ENCODE peak calls at places on chromosomes 13 and 19, in eight cellular contexts. L is GM13976; V is activated CD8-positive, alpha-beta T cell treated with anti-CD3 and anti-CD28 coated beads, Interleukin-2, amount 10 ng/mL, durations not matched to agents 7 days and 5 days; I is stimulated activated CD4-positive, alpha-beta T cell treated with anti-CD3 and anti-CD28 coated beads, TNF-alpha, amount 100 ng/mL, for 1 hour; S is nucleus accumbens; W is A172; G is fibroblast of villous mesenchyme; N is GOT3. E is an unnamed sample.

GRCh38 chr19:51127755-51128154 is 3.0 kb downstream of the SIGLEC9 start:
- DNase-seq in G (peak; percentile 65), I (no peak), N (no peak), V (no peak), S (no peak), L (no peak), W (peak; percentile 45), E (no peak)

GRCh38 chr19:38918526-38918925 is 6.5 kb upstream of the CCER2 start:
- DNase-seq in S (no peak), G (no peak), V (no peak), I (no peak), L (no peak), N (no peak), W (no peak), E (no peak)

GRCh38 chr19:40365613-40366401 is 17.3 kb downstream of the PLD3 start:
- DNase-seq in G (peak; percentile 73), V (peak; percentile 49), S (peak; percentile 51), I (peak; percentile 9), N (no peak), W (peak; percentile 61), L (peak; percentile 91), E (peak; percentile 51)

GRCh38 chr19:38666662-38667448 is 19.4 kb downstream of the ACTN4 start:
- DNase-seq in I (no peak), L (peak; percentile 76), N (no peak), G (peak; percentile 82), V (peak; percentile 64), W (peak; percentile 86), S (no peak), E (no peak)

GRCh38 chr13:74839656-74840055 is 642.3 kb downstream of the TBC1D4 start:
- DNase-seq in S (no peak), N (no peak), L (no peak), W (no peak), V (no peak), G (no peak), I (no peak), E (no peak)

GRCh38 chr19:38061294-38061693 is 154.3 kb downstream of the SIPA1L3 start:
- DNase-seq in G (peak; percentile 87), N (no peak), V (no peak), L (no peak), W (peak; percentile 89), S (no peak), I (no peak), E (no peak)

GRCh38 chr13:25494708-25495411 is 123.1 kb downstream of the ATP8A2 start:
- DNase-seq in W (no peak), N (no peak), V (no peak), S (no peak), L (no peak), I (no peak), G (no peak), E (no peak)

GRCh38 chr13:55553736-55554135 is 1587.0 kb upstream of the PRR20A start:
- DNase-seq in S (no peak), I (no peak), V (no peak), W (no peak), N (no peak), L (no peak), G (no peak), E (no peak)

GRCh38 chr19:48859711-48860572 is 8.5 kb downstream of the PLEKHA4 start:
- DNase-seq in S (no peak), G (no peak), L (no peak), W (no peak), V (peak; percentile 28), I (no peak), N (no peak), E (no peak)

GRCh38 chr13:20425819-20426219 is 99.8 kb downstream of the CRYL1 start:
- DNase-seq in G (no peak), I (no peak), L (peak; percentile 59), W (no peak), S (no peak), N (no peak), V (no peak), E (peak; percentile 42)

GRCh38 chr19:47005164-47005641 is 14.4 kb upstream of the NPAS1 start:
- DNase-seq in L (no peak), N (no peak), I (no peak), S (no peak), G (no peak), V (no peak), W (no peak), E (no peak)

GRCh38 chr13:78978381-78978998 is 319.5 kb upstream of the OBI1 start:
- DNase-seq in N (no peak), V (peak; percentile 64), L (peak; percentile 36), W (peak; percentile 39), G (peak; percentile 57), S (no peak), I (no peak), E (peak; percentile 13)

GRCh38 chr19:5243878-5244277 is 96.7 kb downstream of the PTPRS start:
- DNase-seq in I (no peak), W (no peak), S (no peak), L (no peak), V (no peak), N (no peak), G (no peak), E (no peak)

GRCh38 chr19:45450042-45450380 is 17.8 kb upstream of the FOSB start:
- DNase-seq in S (no peak), W (no peak), N (no peak), G (no peak), I (no peak), V (no peak), L (no peak), E (peak; percentile 56)

GRCh38 chr13:105918842-105919741 is 616.4 kb downstream of the EFNB2 start:
- DNase-seq in I (no peak), V (no peak), S (no peak), L (no peak), G (peak; percentile 76), W (peak; percentile 95), N (no peak), E (no peak)

GRCh38 chr19:29837448-29837961 is 25.7 kb downstream of the CCNE1 start:
- DNase-seq in G (no peak), L (peak; percentile 82), W (no peak), S (no peak), I (no peak), V (peak; percentile 51), N (no peak), E (peak; percentile 65)

GRCh38 chr19:45677351-45678230 is 9.6 kb downstream of the GIPR start:
- DNase-seq in W (peak; percentile 66), N (no peak), V (peak; percentile 87), I (peak; percentile 51), L (peak; percentile 93), S (peak; percentile 47), G (peak; percentile 89), E (peak; percentile 79)

GRCh38 chr13:99072356-99072755 is 94.5 kb upstream of the DOCK9 start:
- DNase-seq in S (no peak), W (no peak), V (no peak), I (no peak), L (no peak), G (no peak), N (no peak), E (no peak)

GRCh38 chr19:52599241-52599640 is 29.2 kb downstream of the ZNF701 start:
- DNase-seq in W (no peak), N (no peak), L (no peak), V (no peak), G (no peak), I (no peak), S (no peak), E (no peak)

GRCh38 chr19:38433268-38433733 is at the start of gene RYR1:
- DNase-seq in N (no peak), G (peak; percentile 11), V (peak; percentile 55), I (no peak), W (no peak), S (peak; percentile 6), L (peak; percentile 91), E (peak; percentile 49)

GRCh38 chr19:15614507-15615379 is at the start of gene CYP4F8:
- DNase-seq in V (no peak), L (no peak), I (no peak), S (no peak), G (no peak), N (no peak), W (peak; percentile 12), E (no peak)

GRCh38 chr19:1646931-1647663 is 5.3 kb downstream of the TCF3 start:
- DNase-seq in V (no peak), W (no peak), S (no peak), G (no peak), N (no peak), I (no peak), L (no peak), E (peak; percentile 36)

GRCh38 chr19:49148784-49149651 is 6.2 kb downstream of the HRC start:
- DNase-seq in I (peak; percentile 39), S (peak; percentile 45), W (peak; percentile 87), N (peak; percentile 73), G (peak; percentile 95), V (peak; percentile 86), L (peak; percentile 93), E (peak; percentile 80)

GRCh38 chr13:78409172-78409571 is 194.2 kb downstream of the POU4F1 start:
- DNase-seq in S (no peak), G (no peak), V (no peak), I (no peak), L (no peak), N (no peak), W (no peak), E (no peak)

GRCh38 chr13:50124536-50125305 is 109.5 kb downstream of the KCNRG start:
- DNase-seq in W (peak; percentile 18), N (no peak), G (peak; percentile 63), S (no peak), I (peak; percentile 93), L (peak; percentile 58), V (peak; percentile 98), E (peak; percentile 97)

GRCh38 chr13:28574617-28575142 is 79.8 kb upstream of the FLT1 start:
- DNase-seq in V (peak; percentile 22), S (no peak), L (no peak), N (no peak), I (no peak), W (peak; percentile 98), G (peak; percentile 97), E (peak; percentile 22)

GRCh38 chr13:37966266-37966665 is 96.7 kb upstream of the TRPC4 start:
- DNase-seq in G (no peak), W (peak; percentile 7), I (no peak), V (no peak), N (no peak), S (no peak), L (no peak), E (no peak)

GRCh38 chr13:49540552-49540951 is 44.8 kb downstream of the PHF11 start:
- DNase-seq in V (peak; percentile 22), W (no peak), N (no peak), I (no peak), L (no peak), S (no peak), G (peak; percentile 81), E (peak; percentile 42)

GRCh38 chr13:113050856-113051431 is 54.6 kb upstream of the F7 start:
- DNase-seq in N (no peak), G (no peak), V (no peak), I (no peak), S (no peak), L (no peak), W (no peak), E (no peak)

GRCh38 chr13:112874751-112875300 is 94.2 kb upstream of the MCF2L start:
- DNase-seq in S (no peak), W (no peak), V (no peak), I (no peak), G (no peak), N (no peak), L (no peak), E (no peak)

GRCh38 chr13:22929391-22930126 is 251.2 kb upstream of the SGCG start:
- DNase-seq in N (no peak), V (no peak), S (no peak), G (peak; percentile 54), I (no peak), W (no peak), L (no peak), E (no peak)